ENCODE peak calls at places on chromosomes 11 and 22, in four cellular contexts. P, Y, R and F are unnamed samples.

GRCh38 chr11:75919525-75919924 is 104.5 kb downstream of the UVRAG start:
- DNase-seq in P (no peak), Y (no peak), R (no peak), F (no peak)

GRCh38 chr11:123381817-123382554 is 48.1 kb upstream of the GRAMD1B start:
- DNase-seq in P (peak; percentile 92), Y (no peak), R (no peak), F (no peak)

GRCh38 chr11:66878554-66878953 is 21.7 kb downstream of the LRFN4 start:
- DNase-seq in P (no peak), Y (no peak), R (no peak), F (no peak)

GRCh38 chr11:69729252-69729651 is 25.4 kb upstream of the FGF19 start:
- DNase-seq in P (no peak), Y (no peak), R (no peak), F (no peak)

GRCh38 chr11:14454861-14455632 is 44.6 kb downstream of the COPB1 start:
- DNase-seq in P (no peak), Y (peak; percentile 17), R (peak; percentile 52), F (no peak)

GRCh38 chr22:42399315-42400271 is 32.6 kb downstream of the NFAM1 start:
- DNase-seq in P (no peak), Y (peak; percentile 42), R (no peak), F (no peak)

GRCh38 chr11:788953-789940 is 643 bp downstream of the CEND1 start:
- DNase-seq in P (no peak), Y (no peak), R (no peak), F (no peak)

GRCh38 chr11:12754582-12755250 is 80.5 kb downstream of the TEAD1 start:
- DNase-seq in P (no peak), Y (no peak), R (no peak), F (no peak)

GRCh38 chr11:130472434-130472961 is 24.1 kb downstream of the ADAMTS15 start:
- DNase-seq in P (no peak), Y (no peak), R (no peak), F (no peak)

GRCh38 chr22:19755722-19756287 is 4.8 kb upstream of the TBX1 start:
- DNase-seq in P (no peak), Y (peak; percentile 63), R (no peak), F (no peak)

GRCh38 chr11:34727228-34727737 is 106.4 kb downstream of the EHF start:
- DNase-seq in P (no peak), Y (no peak), R (no peak), F (no peak)

GRCh38 chr22:25908755-25909154 is 166.8 kb downstream of the MYO18B start:
- DNase-seq in P (no peak), Y (no peak), R (no peak), F (no peak)

GRCh38 chr22:31079095-31079642 is 1.9 kb upstream of the SMTN start:
- DNase-seq in P (no peak), Y (no peak), R (peak; percentile 74), F (no peak)

GRCh38 chr11:12045914-12046635 is 37.6 kb upstream of the DKK3 start:
- DNase-seq in P (no peak), Y (no peak), R (no peak), F (no peak)

GRCh38 chr11:134398644-134399292 is 13.3 kb downstream of the B3GAT1 start:
- DNase-seq in P (no peak), Y (no peak), R (no peak), F (no peak)

GRCh38 chr22:33401291-33401690 is 343.1 kb upstream of the SYN3 start:
- DNase-seq in P (no peak), Y (no peak), R (no peak), F (no peak)

GRCh38 chr11:36041988-36042606 is 98.2 kb downstream of the LDLRAD3 start:
- DNase-seq in P (no peak), Y (no peak), R (no peak), F (no peak)

GRCh38 chr11:1511937-1512496 is 25.4 kb upstream of the MOB2 start:
- DNase-seq in P (no peak), Y (no peak), R (no peak), F (no peak)

GRCh38 chr11:19803506-19803998 is 90.9 kb downstream of the NAV2 start:
- DNase-seq in P (no peak), Y (no peak), R (no peak), F (no peak)

GRCh38 chr11:58451585-58451984 is 9.5 kb upstream of the OR5B12 start:
- DNase-seq in P (no peak), Y (no peak), R (no peak), F (no peak)

DNA sequence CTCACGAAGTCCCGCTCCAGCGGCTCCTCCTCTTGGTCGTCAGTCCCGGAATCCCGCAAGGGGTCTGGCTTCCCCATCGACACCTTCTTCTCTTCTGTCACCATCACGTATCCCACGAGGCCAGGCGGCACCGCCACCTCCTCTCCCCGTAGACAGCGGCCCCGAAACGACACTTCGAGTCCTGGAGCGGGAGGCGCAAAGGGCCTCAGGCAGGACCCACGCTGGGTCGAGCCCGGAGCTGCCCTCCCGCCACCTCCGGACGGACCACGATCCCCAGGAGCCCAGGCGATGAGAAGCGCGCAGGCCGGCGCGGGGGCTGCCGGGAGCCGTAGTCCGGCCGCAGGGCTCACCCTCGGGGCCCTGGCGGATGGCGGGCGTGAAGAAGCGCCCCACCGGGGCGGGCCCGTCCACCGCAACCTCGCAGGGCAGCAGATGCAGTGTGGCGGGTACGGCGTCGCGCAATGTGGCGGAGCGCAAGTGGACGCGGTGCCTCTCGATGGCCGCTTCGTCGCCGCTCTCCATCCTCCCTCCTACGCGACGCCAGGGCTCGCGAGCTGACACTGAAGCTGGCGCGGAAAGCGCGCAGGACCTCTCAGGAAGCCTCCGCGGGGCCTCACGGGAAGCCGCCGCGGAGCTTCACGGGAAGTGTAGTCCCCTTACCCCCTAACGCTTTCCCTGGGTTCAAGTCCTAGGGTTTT is at the start of gene RNASEH2C:
- DNase-seq in P (peak; percentile 38), Y (peak; percentile 86), R (peak; percentile 90), F (peak; percentile 77)
- TF ChIP-seq MAX in P (peak; percentile 59), Y (peak; percentile 63), R (peak; percentile 54), F (no peak)

GRCh38 chr11:71078482-71078881 is 173.9 kb downstream of the SHANK2 start:
- DNase-seq in P (no peak), Y (peak; percentile 14), R (no peak), F (peak; percentile 18)
- TF ChIP-seq SP1 in P (no peak), Y (no peak), R (no peak), F (no peak)

DNA sequence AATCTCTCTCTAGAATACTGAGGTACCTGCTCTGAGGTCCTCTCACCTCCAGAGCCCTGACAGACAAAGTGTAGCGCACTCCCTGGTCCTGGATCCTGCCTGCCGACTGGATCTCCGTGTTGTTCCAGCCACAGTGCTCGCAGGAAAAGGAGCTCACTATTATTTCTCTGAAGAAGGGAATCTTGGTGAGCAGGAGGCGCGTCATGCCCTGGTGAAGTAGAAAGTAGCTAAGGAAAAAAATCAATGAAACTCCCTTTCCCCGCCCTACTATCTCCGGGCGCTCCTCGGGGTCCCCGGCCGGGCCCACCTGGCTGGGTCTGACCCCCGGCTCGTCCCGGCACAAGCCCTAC is 412 bp downstream of the ZPR1 start:
- DNase-seq in P (no peak), Y (no peak), R (no peak), F (no peak)
- TF ChIP-seq EGR1 in P (no peak), Y (no peak), R (no peak), F (no peak)

DNA sequence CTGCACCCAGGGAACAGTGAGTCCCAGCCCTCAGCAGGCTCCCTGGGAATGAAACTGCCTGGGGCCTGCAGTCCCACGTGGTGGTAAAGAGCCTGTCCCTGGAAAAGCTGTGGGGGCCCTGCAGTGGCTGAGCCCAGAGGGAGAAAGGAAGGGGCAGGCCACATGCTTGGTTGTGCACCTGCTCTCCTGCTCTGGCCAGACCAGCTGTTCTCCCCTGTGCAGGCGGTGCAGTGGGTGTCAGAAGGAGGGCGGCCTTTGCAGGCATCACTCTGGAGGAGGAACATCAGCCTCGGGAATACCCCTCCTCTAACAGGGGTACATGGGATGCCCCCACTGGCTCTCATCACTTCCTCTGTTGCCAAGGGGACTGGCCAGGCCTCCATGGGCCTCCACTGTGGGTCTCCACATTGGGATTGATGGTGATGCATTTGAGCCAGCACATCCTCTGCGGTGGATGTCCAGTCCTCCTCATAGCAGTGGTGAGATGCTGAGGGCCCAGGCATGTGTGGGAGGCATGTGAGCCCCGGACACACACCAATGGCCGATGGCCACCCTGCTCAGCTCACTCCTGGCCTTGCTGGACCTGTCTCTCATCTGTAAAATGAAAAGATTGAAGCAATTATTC is 690.3 kb downstream of the BRD1 start:
- DNase-seq in P (no peak), Y (no peak), R (no peak), F (no peak)
- TF ChIP-seq MAX in P (no peak), Y (no peak), R (no peak), F (no peak)